ENCODE peak calls at places on chromosomes 4 and X, in seven cellular contexts. One of them, this sample, is unnamed.
A peak's percentile ranks its signal among the peaks of the same experiment; 100 is the strongest.

GRCh38 chr4:169025184-169025583 is 15.1 kb upstream of the CBR4 start:
- DNase-seq in A549: no peak
- DNase-seq in IMR-90: no peak
- DNase-seq in K562: no peak
- DNase-seq in GM12878: no peak
- DNase-seq in HepG2: no peak
- DNase-seq in H1: no peak
- DNase-seq in this sample: no peak

GRCh38 chr4:157226035-157226434 is 5.5 kb downstream of the GRIA2 start:
- DNase-seq in A549: no peak
- DNase-seq in IMR-90: no peak
- DNase-seq in K562: no peak
- DNase-seq in GM12878: no peak
- DNase-seq in HepG2: no peak
- DNase-seq in H1: no peak
- DNase-seq in this sample: no peak

GRCh38 chr4:107897823-107898222 is 33.5 kb upstream of the CYP2U1 start:
- DNase-seq in A549: no peak
- DNase-seq in IMR-90: no peak
- DNase-seq in K562: no peak
- DNase-seq in GM12878: no peak
- DNase-seq in HepG2: no peak
- DNase-seq in H1: no peak
- DNase-seq in this sample: no peak

GRCh38 chr4:41129128-41129754 is 85.1 kb downstream of the APBB2 start:
- DNase-seq in A549: no peak
- DNase-seq in IMR-90: no peak
- DNase-seq in K562: no peak
- DNase-seq in GM12878: no peak
- DNase-seq in HepG2: no peak
- DNase-seq in H1: no peak
- DNase-seq in this sample: no peak

GRCh38 chr4:183326853-183327252 is 4.6 kb upstream of the CLDN24 start:
- DNase-seq in A549: no peak
- DNase-seq in IMR-90: peak; percentile 40
- DNase-seq in K562: no peak
- DNase-seq in GM12878: no peak
- DNase-seq in HepG2: peak; percentile 64
- DNase-seq in H1: no peak
- DNase-seq in this sample: no peak

GRCh38 chr4:76548704-76549103 is 113.7 kb downstream of the SHROOM3 start:
- DNase-seq in A549: no peak
- DNase-seq in IMR-90: no peak
- DNase-seq in K562: no peak
- DNase-seq in GM12878: no peak
- DNase-seq in HepG2: no peak
- DNase-seq in H1: no peak
- DNase-seq in this sample: no peak

GRCh38 chr4:145735330-145735638 is 55.3 kb downstream of the C4orf51 start:
- DNase-seq in A549: peak; percentile 72
- DNase-seq in IMR-90: peak; percentile 96
- DNase-seq in K562: no peak
- DNase-seq in GM12878: no peak
- DNase-seq in HepG2: peak; percentile 47
- DNase-seq in H1: no peak
- DNase-seq in this sample: no peak

GRCh38 chr4:1939664-1940509 is 68.7 kb downstream of the NSD2 start:
- DNase-seq in A549: no peak
- DNase-seq in IMR-90: peak; percentile 95
- DNase-seq in K562: no peak
- DNase-seq in GM12878: no peak
- DNase-seq in HepG2: peak; percentile 9
- DNase-seq in H1: no peak
- DNase-seq in this sample: no peak

GRCh38 chr4:5884804-5885203 is 8.1 kb downstream of the CRMP1 start:
- DNase-seq in A549: no peak
- DNase-seq in IMR-90: no peak
- DNase-seq in K562: no peak
- DNase-seq in GM12878: no peak
- DNase-seq in HepG2: no peak
- DNase-seq in H1: no peak
- DNase-seq in this sample: no peak

GRCh38 chr4:38189445-38189844 is 229.2 kb downstream of the PTTG2 start:
- DNase-seq in A549: peak; percentile 74
- DNase-seq in IMR-90: peak; percentile 95
- DNase-seq in K562: no peak
- DNase-seq in GM12878: no peak
- DNase-seq in HepG2: peak; percentile 65
- DNase-seq in H1: no peak
- DNase-seq in this sample: no peak

GRCh38 chrX:86914569-86914968 is 603.0 kb upstream of the KLHL4 start:
- DNase-seq in A549: no peak
- DNase-seq in IMR-90: no peak
- DNase-seq in K562: no peak
- DNase-seq in GM12878: no peak
- DNase-seq in HepG2: no peak
- DNase-seq in H1: no peak
- DNase-seq in this sample: no peak

DNA sequence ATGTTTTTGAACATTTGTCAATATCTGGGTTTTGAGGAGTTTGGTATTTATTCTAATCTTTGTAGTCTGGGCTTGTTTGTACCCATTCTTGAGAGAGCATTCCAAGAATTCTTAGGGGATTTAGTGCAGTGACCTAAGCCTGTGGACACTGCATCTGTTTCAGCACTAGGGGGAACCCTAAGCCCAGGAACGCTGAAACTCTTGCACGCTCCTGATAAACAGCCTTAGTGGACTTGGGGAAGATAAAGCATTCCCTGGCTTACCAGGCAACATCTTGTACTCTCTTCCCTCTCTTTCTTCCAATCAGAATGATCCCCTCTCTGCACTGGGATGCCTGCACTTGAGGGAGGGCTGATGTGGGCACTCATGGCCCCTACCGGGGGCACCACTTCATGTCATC is 654.9 kb upstream of the HTR2C start:
- DNase-seq in A549: peak; percentile 64
- DNase-seq in IMR-90: peak; percentile 10
- DNase-seq in K562: peak; percentile 18
- DNase-seq in GM12878: no peak
- DNase-seq in HepG2: peak; percentile 36
- DNase-seq in H1: peak; percentile 50
- DNase-seq in this sample: peak; percentile 52
- TF ChIP-seq RFX5 in A549: no peak
- TF ChIP-seq RFX5 in IMR-90: no peak
- TF ChIP-seq RFX5 in K562: no peak
- TF ChIP-seq RFX5 in GM12878: no peak
- TF ChIP-seq RFX5 in HepG2: no peak
- TF ChIP-seq RFX5 in H1: peak; percentile 56
- TF ChIP-seq RFX5 in this sample: no peak

GRCh38 chr4:7844247-7844991 is 95.2 kb downstream of the AFAP1 start:
- DNase-seq in A549: peak; percentile 86
- DNase-seq in IMR-90: peak; percentile 99
- DNase-seq in K562: peak; percentile 66
- DNase-seq in GM12878: no peak
- DNase-seq in HepG2: peak; percentile 70
- DNase-seq in H1: peak; percentile 63
- DNase-seq in this sample: peak; percentile 73
- TF ChIP-seq RFX5 in A549: no peak
- TF ChIP-seq RFX5 in IMR-90: no peak
- TF ChIP-seq RFX5 in K562: no peak
- TF ChIP-seq RFX5 in GM12878: no peak
- TF ChIP-seq RFX5 in HepG2: no peak
- TF ChIP-seq RFX5 in H1: no peak
- TF ChIP-seq RFX5 in this sample: no peak

GRCh38 chr4:94762326-94762725 is 4.6 kb downstream of the BMPR1B start:
- DNase-seq in A549: peak; percentile 84
- DNase-seq in IMR-90: no peak
- DNase-seq in K562: no peak
- DNase-seq in GM12878: no peak
- DNase-seq in HepG2: no peak
- DNase-seq in H1: no peak
- DNase-seq in this sample: no peak

GRCh38 chr4:94757192-94758140 is at the start of gene BMPR1B:
- DNase-seq in A549: peak; percentile 84
- DNase-seq in IMR-90: peak; percentile 67
- DNase-seq in K562: no peak
- DNase-seq in GM12878: no peak
- DNase-seq in HepG2: no peak
- DNase-seq in H1: no peak
- DNase-seq in this sample: peak; percentile 82

GRCh38 chr4:94758700-94759399 is 1.1 kb downstream of the BMPR1B start:
- DNase-seq in A549: peak; percentile 55
- DNase-seq in IMR-90: no peak
- DNase-seq in K562: no peak
- DNase-seq in GM12878: no peak
- DNase-seq in HepG2: no peak
- DNase-seq in H1: no peak
- DNase-seq in this sample: peak; percentile 48

GRCh38 chr4:94759767-94760211 is 2.0 kb downstream of the BMPR1B start:
- DNase-seq in A549: peak; percentile 57
- DNase-seq in IMR-90: no peak
- DNase-seq in K562: no peak
- DNase-seq in GM12878: no peak
- DNase-seq in HepG2: no peak
- DNase-seq in H1: no peak
- DNase-seq in this sample: no peak

DNA sequence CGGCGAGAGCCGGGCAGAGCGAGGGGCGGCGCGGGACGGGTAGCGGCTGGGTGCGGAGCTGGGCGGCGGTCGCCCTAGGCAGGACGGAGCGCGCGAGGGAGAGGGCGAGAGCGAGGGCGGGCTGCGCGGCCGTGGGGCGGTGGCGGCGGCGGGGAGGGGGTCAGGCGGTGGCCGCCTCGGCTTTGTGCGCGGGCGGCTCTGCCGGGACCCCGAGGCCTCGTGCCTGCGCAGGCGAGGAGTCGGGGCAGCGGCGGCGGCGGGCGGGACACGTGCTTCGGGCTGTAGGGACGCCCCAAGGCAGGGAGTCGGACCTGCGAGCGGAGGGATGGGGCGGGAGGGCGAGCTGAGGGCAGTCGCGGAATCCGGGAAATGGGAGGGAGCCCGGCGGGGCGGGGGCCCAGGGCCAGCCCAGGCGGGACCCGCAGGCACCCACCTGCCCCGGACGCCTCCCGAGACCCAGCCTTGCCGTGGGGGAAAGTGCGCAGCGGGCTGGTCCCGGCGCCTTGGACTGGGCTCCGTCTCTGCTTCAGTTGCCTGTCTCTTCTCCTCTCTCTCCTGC is 465 bp downstream of the BMPR1B start:
- DNase-seq in A549: peak; percentile 83
- DNase-seq in IMR-90: no peak
- DNase-seq in K562: no peak
- DNase-seq in GM12878: no peak
- DNase-seq in HepG2: no peak
- DNase-seq in H1: no peak
- DNase-seq in this sample: peak; percentile 83
- TF ChIP-seq RFX5 in A549: no peak
- TF ChIP-seq RFX5 in IMR-90: no peak
- TF ChIP-seq RFX5 in K562: no peak
- TF ChIP-seq RFX5 in GM12878: no peak
- TF ChIP-seq RFX5 in HepG2: no peak
- TF ChIP-seq RFX5 in H1: no peak
- TF ChIP-seq RFX5 in this sample: no peak

GRCh38 chr4:142406051-142406549 is 440.0 kb downstream of the INPP4B start:
- DNase-seq in A549: peak; percentile 40
- DNase-seq in IMR-90: no peak
- DNase-seq in K562: no peak
- DNase-seq in GM12878: peak; percentile 7
- DNase-seq in HepG2: no peak
- DNase-seq in H1: no peak
- DNase-seq in this sample: no peak

GRCh38 chr4:142407569-142407968 is 438.5 kb downstream of the INPP4B start:
- DNase-seq in A549: peak; percentile 33
- DNase-seq in IMR-90: no peak
- DNase-seq in K562: no peak
- DNase-seq in GM12878: no peak
- DNase-seq in HepG2: no peak
- DNase-seq in H1: no peak
- DNase-seq in this sample: no peak

GRCh38 chr4:142406917-142407501 is 439.1 kb downstream of the INPP4B start:
- DNase-seq in A549: no peak
- DNase-seq in IMR-90: no peak
- DNase-seq in K562: no peak
- DNase-seq in GM12878: no peak
- DNase-seq in HepG2: no peak
- DNase-seq in H1: no peak
- DNase-seq in this sample: no peak

GRCh38 chr4:142404191-142404611 is 441.9 kb downstream of the INPP4B start:
- DNase-seq in A549: peak; percentile 54
- DNase-seq in IMR-90: peak; percentile 72
- DNase-seq in K562: no peak
- DNase-seq in GM12878: no peak
- DNase-seq in HepG2: no peak
- DNase-seq in H1: no peak
- DNase-seq in this sample: no peak

DNA sequence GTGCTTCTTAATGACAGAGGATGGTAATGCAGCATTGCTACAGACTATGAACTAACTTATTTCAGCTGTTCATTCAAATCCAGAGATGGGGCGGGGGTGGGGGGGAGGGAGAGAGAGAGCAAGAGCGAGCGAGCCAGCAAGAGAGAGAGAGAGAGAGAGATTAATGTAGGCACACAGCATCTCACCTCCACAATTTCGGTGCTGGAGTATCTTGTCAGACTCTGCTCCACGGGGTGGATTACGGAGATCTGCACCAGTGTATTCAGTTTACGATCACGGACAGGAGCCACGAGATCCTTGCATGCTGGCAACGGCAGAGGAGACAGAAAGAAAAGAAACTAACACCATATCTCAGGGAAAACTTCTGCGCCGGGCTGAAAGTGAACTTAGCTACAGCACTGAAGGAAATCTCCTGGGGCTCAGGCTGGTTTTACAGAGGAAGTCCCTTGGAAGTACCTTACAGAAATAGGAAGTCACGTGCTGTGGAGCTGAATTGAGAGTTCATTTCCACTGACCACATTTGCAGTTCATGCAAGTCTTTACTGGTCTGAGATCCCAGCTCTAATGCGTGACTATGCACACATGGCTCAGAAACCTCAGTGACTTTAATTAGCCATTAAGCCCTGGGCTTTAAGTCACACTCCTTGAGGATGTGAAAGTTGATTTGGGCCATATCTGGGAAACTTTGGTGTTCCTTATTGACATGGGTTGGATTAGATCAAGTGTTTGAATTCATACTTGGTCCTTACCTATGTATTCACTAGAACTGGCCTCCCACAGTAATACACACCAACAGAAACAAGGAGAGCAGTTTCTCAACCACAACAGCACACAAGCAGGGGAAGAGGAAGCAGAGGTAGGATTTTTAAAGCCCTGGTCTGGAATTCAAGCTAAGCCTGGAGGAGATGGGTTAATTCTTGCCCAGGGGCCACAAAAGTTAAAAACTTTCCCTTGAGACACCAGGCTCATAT is 440.8 kb downstream of the INPP4B start:
- DNase-seq in A549: peak; percentile 73
- DNase-seq in IMR-90: peak; percentile 68
- DNase-seq in K562: no peak
- DNase-seq in GM12878: peak; percentile 57
- DNase-seq in HepG2: no peak
- DNase-seq in H1: no peak
- DNase-seq in this sample: no peak
- TF ChIP-seq RFX5 in A549: no peak
- TF ChIP-seq RFX5 in IMR-90: no peak
- TF ChIP-seq RFX5 in K562: no peak
- TF ChIP-seq RFX5 in GM12878: no peak
- TF ChIP-seq RFX5 in HepG2: no peak
- TF ChIP-seq RFX5 in H1: no peak
- TF ChIP-seq RFX5 in this sample: no peak

GRCh38 chr4:24876431-24876830 is 36.4 kb downstream of the CCDC149 start:
- DNase-seq in A549: no peak
- DNase-seq in IMR-90: no peak
- DNase-seq in K562: no peak
- DNase-seq in GM12878: no peak
- DNase-seq in HepG2: no peak
- DNase-seq in H1: no peak
- DNase-seq in this sample: no peak
- TF ChIP-seq RFX5 in A549: no peak
- TF ChIP-seq RFX5 in IMR-90: no peak
- TF ChIP-seq RFX5 in K562: no peak
- TF ChIP-seq RFX5 in GM12878: no peak
- TF ChIP-seq RFX5 in HepG2: no peak
- TF ChIP-seq RFX5 in H1: no peak
- TF ChIP-seq RFX5 in this sample: no peak

This sample was measured in SK-N-SH.